ENCODE peak calls at places on chromosome 16, in eight cellular contexts. Y, M, C, A, P, S, K and E are unnamed samples.
A peak's percentile ranks its signal among the peaks of the same experiment; 100 is the strongest.

GRCh38 chr16:75494696-75495601 is at the start of gene CHST6:
- DNase-seq in Y (peak; percentile 41), M (no peak), C (no peak), A (no peak), P (no peak), S (no peak), K (no peak), E (peak; percentile 38)

GRCh38 chr16:86229283-86229682 is 281.0 kb upstream of the FOXF1 start:
- DNase-seq in Y (no peak), M (no peak), C (no peak), A (no peak), P (no peak), S (no peak), K (no peak), E (no peak)

GRCh38 chr16:8962393-8963009 is 1.2 kb downstream of the USP7 start:
- DNase-seq in Y (no peak), M (no peak), C (no peak), A (no peak), P (no peak), S (no peak), K (no peak), E (no peak)

GRCh38 chr16:84463221-84463620 is 41.2 kb downstream of the MEAK7 start:
- DNase-seq in Y (no peak), M (no peak), C (no peak), A (no peak), P (no peak), S (no peak), K (no peak), E (no peak)

GRCh38 chr16:47806309-47806847 is 345.2 kb downstream of the PHKB start:
- DNase-seq in Y (no peak), M (no peak), C (no peak), A (no peak), P (no peak), S (no peak), K (no peak), E (no peak)

GRCh38 chr16:88920618-88921602 is 54.5 kb upstream of the PABPN1L start:
- DNase-seq in Y (peak; percentile 85), M (peak; percentile 52), C (no peak), A (no peak), P (no peak), S (peak; percentile 66), K (peak; percentile 81), E (peak; percentile 48)

GRCh38 chr16:6335072-6335471 is 997.6 kb upstream of the RBFOX1 start:
- DNase-seq in Y (no peak), M (no peak), C (no peak), A (no peak), P (no peak), S (no peak), K (no peak), E (peak; percentile 56)

GRCh38 chr16:75097941-75098897 is 18.4 kb downstream of the LDHD start:
- DNase-seq in Y (no peak), M (no peak), C (no peak), A (no peak), P (peak; percentile 47), S (no peak), K (no peak), E (no peak)

GRCh38 chr16:54484700-54485099 is 198.1 kb upstream of the IRX3 start:
- DNase-seq in Y (no peak), M (no peak), C (peak; percentile 39), A (no peak), P (no peak), S (no peak), K (no peak), E (no peak)

GRCh38 chr16:89811321-89811720 is 5.1 kb downstream of the FANCA start:
- DNase-seq in Y (no peak), M (no peak), C (no peak), A (no peak), P (no peak), S (no peak), K (no peak), E (no peak)

GRCh38 chr16:54688339-54688738 is 242.3 kb upstream of the IRX5 start:
- DNase-seq in Y (no peak), M (no peak), C (no peak), A (no peak), P (no peak), S (no peak), K (no peak), E (no peak)

GRCh38 chr16:26680671-26681070 is 386.1 kb upstream of the C16orf82 start:
- DNase-seq in Y (no peak), M (no peak), C (no peak), A (no peak), P (no peak), S (no peak), K (no peak), E (no peak)

GRCh38 chr16:71360378-71360777 is 1.9 kb downstream of the CALB2 start:
- DNase-seq in Y (no peak), M (no peak), C (peak; percentile 52), A (peak; percentile 92), P (peak; percentile 85), S (peak; percentile 77), K (peak; percentile 96), E (no peak)

GRCh38 chr16:29736112-29736511 is 9.7 kb downstream of the C16orf54 start:
- DNase-seq in Y (no peak), M (no peak), C (no peak), A (no peak), P (no peak), S (no peak), K (no peak), E (no peak)

GRCh38 chr16:2465653-2466415 is 5.3 kb upstream of the NTN3 start:
- DNase-seq in Y (no peak), M (no peak), C (no peak), A (no peak), P (no peak), S (no peak), K (no peak), E (no peak)
- TF ChIP-seq CTCF in Y (no peak), M (no peak), C (no peak), A (peak; percentile 60), P (peak; percentile 15), S (no peak), K (peak; percentile 22), E (peak; percentile 31)

GRCh38 chr16:68288252-68288650 is 22.5 kb downstream of the SLC7A6OS start:
- DNase-seq in Y (no peak), M (no peak), C (no peak), A (no peak), P (no peak), S (no peak), K (no peak), E (no peak)

GRCh38 chr16:68289202-68289601 is 21.5 kb downstream of the SLC7A6OS start:
- DNase-seq in Y (no peak), M (no peak), C (no peak), A (no peak), P (no peak), S (no peak), K (no peak), E (no peak)

GRCh38 chr16:68286153-68287074 is 22.1 kb downstream of the SLC7A6 start:
- DNase-seq in Y (no peak), M (no peak), C (no peak), A (no peak), P (no peak), S (no peak), K (no peak), E (no peak)

GRCh38 chr16:68285683-68286082 is 21.4 kb downstream of the SLC7A6 start:
- DNase-seq in Y (no peak), M (no peak), C (no peak), A (no peak), P (no peak), S (no peak), K (no peak), E (no peak)

GRCh38 chr16:68287276-68288251 is 23.2 kb downstream of the SLC7A6OS start:
- DNase-seq in Y (peak; percentile 80), M (peak; percentile 82), C (peak; percentile 40), A (peak; percentile 95), P (peak; percentile 71), S (peak; percentile 84), K (peak; percentile 93), E (no peak)
- TF ChIP-seq CTCF in Y (peak; percentile 43), M (peak; percentile 37), C (peak; percentile 26), A (no peak), P (no peak), S (no peak), K (no peak), E (no peak)

GRCh38 chr16:17457997-17458396 is 12.8 kb downstream of the XYLT1 start:
- DNase-seq in Y (no peak), M (no peak), C (no peak), A (no peak), P (no peak), S (no peak), K (no peak), E (no peak)
- TF ChIP-seq CTCF in Y (no peak), M (no peak), C (no peak), A (no peak), P (no peak), S (no peak), K (no peak), E (no peak)

GRCh38 chr16:67546761-67547422 is 15.4 kb upstream of the CTCF start:
- DNase-seq in Y (peak; percentile 78), M (peak; percentile 65), C (peak; percentile 59), A (peak; percentile 44), P (peak; percentile 47), S (no peak), K (peak; percentile 54), E (peak; percentile 89)

GRCh38 chr16:67547423-67548264 is 14.7 kb upstream of the CTCF start:
- DNase-seq in Y (peak; percentile 18), M (no peak), C (no peak), A (no peak), P (no peak), S (no peak), K (no peak), E (no peak)

GRCh38 chr16:67544844-67545664 is 16.4 kb downstream of the RIPOR1 start:
- DNase-seq in Y (no peak), M (no peak), C (no peak), A (no peak), P (no peak), S (no peak), K (no peak), E (no peak)

GRCh38 chr16:67545665-67546024 is 16.7 kb upstream of the CTCF start:
- DNase-seq in Y (no peak), M (no peak), C (no peak), A (no peak), P (no peak), S (no peak), K (no peak), E (no peak)

DNA sequence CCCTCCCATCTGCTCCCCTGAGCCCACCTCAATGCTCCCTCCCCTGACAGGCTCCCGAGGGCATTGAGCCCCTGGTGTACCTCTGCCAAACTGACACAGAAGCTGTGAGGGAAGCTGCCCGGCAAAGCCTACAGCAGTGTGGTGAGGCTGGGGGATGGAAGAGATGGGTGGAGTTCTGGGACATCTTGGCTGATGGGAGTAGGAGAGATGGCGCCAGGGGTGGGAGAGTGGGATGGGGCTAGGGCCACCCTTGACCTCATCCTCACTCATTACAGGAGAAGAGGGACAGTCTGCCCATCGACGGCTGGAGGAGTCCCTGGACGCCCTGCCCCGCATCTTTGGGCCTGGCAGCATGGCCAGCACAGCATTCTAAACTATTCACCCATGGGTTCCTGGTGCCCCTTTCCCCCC is 16.2 kb upstream of the CTCF start:
- DNase-seq in Y (no peak), M (no peak), C (no peak), A (no peak), P (no peak), S (no peak), K (no peak), E (no peak)
- TF ChIP-seq CTCF in Y (no peak), M (no peak), C (no peak), A (no peak), P (no peak), S (no peak), K (no peak), E (no peak)